ENCODE peak calls at places on chromosomes 5 and 9, in nine cellular contexts. One of them, this sample, is unnamed.

GRCh38 chr5:137752873-137753226 is 1.3 kb downstream of the HNRNPA0 start:
- DNase-seq in right lobe of liver: no peak
- DNase-seq in SK-N-SH: no peak
- DNase-seq in GM10248: peak
- DNase-seq in stimulated activated naive CD8-positive, alpha-beta T cell treated with anti-CD3 and anti-CD28 coated beads, Interleukin-15, amount 100 ng/mL, for 72 hours: peak
- DNase-seq in uterus: peak
- DNase-seq in kidney: no peak
- DNase-seq in NCI-H2171 treated with DMSO at 0.1 percent for 48 hours: peak
- DNase-seq in transverse colon: peak
- DNase-seq in this sample: no peak

GRCh38 chr9:87212563-87213154 is 265.4 kb upstream of the GAS1 start:
- DNase-seq in right lobe of liver: no peak
- DNase-seq in SK-N-SH: no peak
- DNase-seq in GM10248: no peak
- DNase-seq in stimulated activated naive CD8-positive, alpha-beta T cell treated with anti-CD3 and anti-CD28 coated beads, Interleukin-15, amount 100 ng/mL, for 72 hours: no peak
- DNase-seq in uterus: no peak
- DNase-seq in kidney: no peak
- DNase-seq in NCI-H2171 treated with DMSO at 0.1 percent for 48 hours: no peak
- DNase-seq in transverse colon: no peak
- DNase-seq in this sample: no peak

GRCh38 chr9:69476797-69477196 is 151.8 kb downstream of the ENTREP1 start:
- DNase-seq in right lobe of liver: no peak
- DNase-seq in SK-N-SH: no peak
- DNase-seq in GM10248: no peak
- DNase-seq in stimulated activated naive CD8-positive, alpha-beta T cell treated with anti-CD3 and anti-CD28 coated beads, Interleukin-15, amount 100 ng/mL, for 72 hours: no peak
- DNase-seq in uterus: no peak
- DNase-seq in kidney: no peak
- DNase-seq in NCI-H2171 treated with DMSO at 0.1 percent for 48 hours: peak
- DNase-seq in transverse colon: no peak
- DNase-seq in this sample: no peak

GRCh38 chr5:176364765-176365662 is at the start of gene ARL10:
- DNase-seq in right lobe of liver: peak
- DNase-seq in SK-N-SH: peak
- DNase-seq in GM10248: peak
- DNase-seq in stimulated activated naive CD8-positive, alpha-beta T cell treated with anti-CD3 and anti-CD28 coated beads, Interleukin-15, amount 100 ng/mL, for 72 hours: peak
- DNase-seq in uterus: no peak
- DNase-seq in kidney: no peak
- DNase-seq in NCI-H2171 treated with DMSO at 0.1 percent for 48 hours: peak
- DNase-seq in transverse colon: peak
- DNase-seq in this sample: no peak

GRCh38 chr9:5869315-5870019 is 21.2 kb upstream of the MLANA start:
- DNase-seq in right lobe of liver: no peak
- DNase-seq in SK-N-SH: no peak
- DNase-seq in GM10248: peak
- DNase-seq in stimulated activated naive CD8-positive, alpha-beta T cell treated with anti-CD3 and anti-CD28 coated beads, Interleukin-15, amount 100 ng/mL, for 72 hours: no peak
- DNase-seq in uterus: no peak
- DNase-seq in kidney: no peak
- DNase-seq in NCI-H2171 treated with DMSO at 0.1 percent for 48 hours: no peak
- DNase-seq in transverse colon: no peak
- DNase-seq in this sample: peak

GRCh38 chr9:36187414-36187813 is 3.3 kb upstream of the CLTA start:
- DNase-seq in right lobe of liver: no peak
- DNase-seq in SK-N-SH: no peak
- DNase-seq in GM10248: no peak
- DNase-seq in stimulated activated naive CD8-positive, alpha-beta T cell treated with anti-CD3 and anti-CD28 coated beads, Interleukin-15, amount 100 ng/mL, for 72 hours: no peak
- DNase-seq in uterus: no peak
- DNase-seq in kidney: no peak
- DNase-seq in NCI-H2171 treated with DMSO at 0.1 percent for 48 hours: no peak
- DNase-seq in transverse colon: no peak
- DNase-seq in this sample: no peak

GRCh38 chr5:171158581-171158980 is 150.5 kb upstream of the TLX3 start:
- DNase-seq in right lobe of liver: no peak
- DNase-seq in SK-N-SH: no peak
- DNase-seq in GM10248: no peak
- DNase-seq in stimulated activated naive CD8-positive, alpha-beta T cell treated with anti-CD3 and anti-CD28 coated beads, Interleukin-15, amount 100 ng/mL, for 72 hours: no peak
- DNase-seq in uterus: no peak
- DNase-seq in kidney: no peak
- DNase-seq in NCI-H2171 treated with DMSO at 0.1 percent for 48 hours: no peak
- DNase-seq in transverse colon: no peak
- DNase-seq in this sample: no peak

GRCh38 chr9:85744481-85744880 is 2.7 kb upstream of the AGTPBP1 start:
- DNase-seq in right lobe of liver: no peak
- DNase-seq in SK-N-SH: no peak
- DNase-seq in GM10248: no peak
- DNase-seq in stimulated activated naive CD8-positive, alpha-beta T cell treated with anti-CD3 and anti-CD28 coated beads, Interleukin-15, amount 100 ng/mL, for 72 hours: no peak
- DNase-seq in uterus: no peak
- DNase-seq in kidney: no peak
- DNase-seq in NCI-H2171 treated with DMSO at 0.1 percent for 48 hours: no peak
- DNase-seq in transverse colon: no peak
- DNase-seq in this sample: no peak

GRCh38 chr9:20623021-20623747 is 885 bp upstream of the MLLT3 start:
- DNase-seq in right lobe of liver: peak
- DNase-seq in SK-N-SH: no peak
- DNase-seq in GM10248: peak
- DNase-seq in stimulated activated naive CD8-positive, alpha-beta T cell treated with anti-CD3 and anti-CD28 coated beads, Interleukin-15, amount 100 ng/mL, for 72 hours: peak
- DNase-seq in uterus: peak
- DNase-seq in kidney: peak
- DNase-seq in NCI-H2171 treated with DMSO at 0.1 percent for 48 hours: no peak
- DNase-seq in transverse colon: peak
- DNase-seq in this sample: peak

GRCh38 chr5:169527863-169528262 is 55.7 kb upstream of the SPDL1 start:
- DNase-seq in right lobe of liver: no peak
- DNase-seq in SK-N-SH: no peak
- DNase-seq in GM10248: no peak
- DNase-seq in stimulated activated naive CD8-positive, alpha-beta T cell treated with anti-CD3 and anti-CD28 coated beads, Interleukin-15, amount 100 ng/mL, for 72 hours: no peak
- DNase-seq in uterus: no peak
- DNase-seq in kidney: no peak
- DNase-seq in NCI-H2171 treated with DMSO at 0.1 percent for 48 hours: no peak
- DNase-seq in transverse colon: no peak
- DNase-seq in this sample: no peak